ENCODE peak calls at places on chromosome 17, in six cellular contexts. W, Y, V, N, J and T are unnamed samples.

GRCh38 chr17:10105513-10106001 is 92.8 kb downstream of the GAS7 start:
- DNase-seq in N (no peak), V (no peak), W (no peak), Y (no peak), J (no peak), T (no peak)

GRCh38 chr17:82106697-82107305 is 8.8 kb upstream of the FASN start:
- DNase-seq in W (no peak), Y (no peak), N (no peak), J (no peak), V (no peak), T (no peak)

GRCh38 chr17:3221850-3222249 is 14.4 kb downstream of the OR1A1 start:
- DNase-seq in Y (no peak), V (no peak), W (no peak), J (no peak), N (no peak), T (no peak)

GRCh38 chr17:21330436-21331160 is 45.6 kb upstream of the KCNJ12 start:
- DNase-seq in N (no peak), V (no peak), Y (no peak), W (no peak), J (no peak), T (no peak)

GRCh38 chr17:68576811-68577551 is 24.2 kb downstream of the FAM20A start:
- DNase-seq in N (no peak), W (no peak), V (no peak), J (no peak), Y (no peak), T (peak; percentile 71)

GRCh38 chr17:39678340-39679116 is 9.3 kb downstream of the PGAP3 start:
- DNase-seq in J (no peak), W (no peak), V (no peak), N (no peak), Y (no peak), T (no peak)

GRCh38 chr17:1929896-1930750 is 95.0 kb downstream of the RTN4RL1 start:
- DNase-seq in W (no peak), N (no peak), V (no peak), J (no peak), Y (no peak), T (no peak)

GRCh38 chr17:45353047-45353446 is 36.2 kb upstream of the MAP3K14 start:
- DNase-seq in N (no peak), J (no peak), W (no peak), Y (no peak), V (no peak), T (peak; percentile 56)

GRCh38 chr17:2266045-2266864 is 37.3 kb downstream of the SMG6 start:
- DNase-seq in N (no peak), J (no peak), V (no peak), W (no peak), Y (peak; percentile 49), T (no peak)

GRCh38 chr17:13306310-13306962 is 288.6 kb upstream of the ELAC2 start:
- DNase-seq in V (peak; percentile 81), N (peak; percentile 81), J (peak; percentile 60), W (peak; percentile 18), Y (no peak), T (peak; percentile 92)

GRCh38 chr17:77433385-77434135 is 292.8 kb downstream of the SEC14L1 start:
- DNase-seq in Y (no peak), J (peak; percentile 92), N (no peak), W (no peak), V (no peak), T (no peak)

GRCh38 chr17:2707721-2708584 is 3.6 kb downstream of the CLUH start:
- DNase-seq in N (no peak), J (peak; percentile 83), V (peak; percentile 61), Y (no peak), W (peak; percentile 73), T (peak; percentile 31)

GRCh38 chr17:76678330-76678729 is 32.4 kb downstream of the MXRA7 start:
- DNase-seq in W (no peak), J (no peak), Y (no peak), N (no peak), V (no peak), T (peak; percentile 51)

GRCh38 chr17:67947325-67947813 is 48.9 kb downstream of the C17orf58 start:
- DNase-seq in V (no peak), J (no peak), W (no peak), Y (no peak), N (no peak), T (no peak)

GRCh38 chr17:76585048-76585648 is 512 bp downstream of the ST6GALNAC2 start:
- DNase-seq in N (no peak), Y (no peak), V (no peak), J (no peak), W (peak; percentile 35), T (peak; percentile 43)

GRCh38 chr17:47704116-47704515 is 10.2 kb downstream of the TBKBP1 start:
- DNase-seq in Y (no peak), V (no peak), W (no peak), N (no peak), J (no peak), T (peak; percentile 68)

GRCh38 chr17:29747660-29748059 is 124.9 kb upstream of the CORO6 start:
- DNase-seq in N (no peak), W (no peak), J (peak; percentile 50), V (no peak), Y (no peak), T (no peak)

GRCh38 chr17:34424814-34425490 is 61.9 kb upstream of the CCL1 start:
- DNase-seq in Y (no peak), J (no peak), W (peak; percentile 51), N (no peak), V (no peak), T (no peak)

GRCh38 chr17:70945386-70945785 is 776.1 kb downstream of the KCNJ2 start:
- DNase-seq in W (peak; percentile 25), V (no peak), J (no peak), N (no peak), Y (no peak), T (no peak)

GRCh38 chr17:76504117-76504516 is 2.9 kb upstream of the RHBDF2 start:
- DNase-seq in J (no peak), N (no peak), Y (no peak), W (no peak), V (no peak), T (peak; percentile 52)

GRCh38 chr17:50364715-50365114 is 8.3 kb downstream of the MRPL27 start:
- DNase-seq in Y (no peak), J (no peak), V (no peak), W (no peak), N (no peak), T (no peak)

GRCh38 chr17:34755371-34755770 is 176.0 kb downstream of the TMEM132E start:
- DNase-seq in Y (no peak), N (no peak), J (no peak), V (no peak), W (no peak), T (no peak)

GRCh38 chr17:35907266-35907637 is 23.3 kb downstream of the RDM1 start:
- DNase-seq in V (no peak), N (no peak), W (no peak), J (no peak), Y (no peak), T (no peak)

GRCh38 chr17:35903451-35903850 is 23.3 kb upstream of the CCL5 start:
- DNase-seq in Y (no peak), J (no peak), W (no peak), V (no peak), N (no peak), T (no peak)

GRCh38 chr17:35909408-35909807 is 21.2 kb downstream of the RDM1 start:
- DNase-seq in W (no peak), J (no peak), Y (no peak), V (no peak), N (no peak), T (no peak)

GRCh38 chr17:35906559-35907265 is 23.9 kb downstream of the RDM1 start:
- DNase-seq in V (no peak), N (no peak), Y (no peak), J (no peak), W (no peak), T (no peak)

DNA sequence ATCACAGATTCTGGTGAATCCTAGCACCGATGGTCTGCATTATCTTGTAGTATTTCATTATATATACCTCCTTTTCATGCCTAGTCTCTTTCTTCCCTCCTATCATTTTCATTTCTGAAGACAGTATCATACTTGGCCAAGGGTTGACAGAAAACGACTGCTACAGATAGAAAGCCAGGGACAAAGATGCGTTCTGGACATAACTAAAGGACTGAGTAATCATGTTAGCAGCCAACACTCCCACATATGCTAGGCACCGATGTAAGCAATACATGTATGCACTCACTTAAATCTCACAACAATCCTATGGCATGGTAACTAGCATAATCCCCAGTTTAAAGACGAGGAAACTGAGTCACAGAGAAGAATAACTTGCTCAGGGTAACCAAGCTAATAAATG is 22.9 kb downstream of the RDM1 start:
- DNase-seq in V (no peak), J (no peak), Y (no peak), W (no peak), N (no peak), T (no peak)
- TF ChIP-seq MAX in V (no peak), J (no peak), Y (no peak), W (no peak), N (no peak), T (no peak)

DNA sequence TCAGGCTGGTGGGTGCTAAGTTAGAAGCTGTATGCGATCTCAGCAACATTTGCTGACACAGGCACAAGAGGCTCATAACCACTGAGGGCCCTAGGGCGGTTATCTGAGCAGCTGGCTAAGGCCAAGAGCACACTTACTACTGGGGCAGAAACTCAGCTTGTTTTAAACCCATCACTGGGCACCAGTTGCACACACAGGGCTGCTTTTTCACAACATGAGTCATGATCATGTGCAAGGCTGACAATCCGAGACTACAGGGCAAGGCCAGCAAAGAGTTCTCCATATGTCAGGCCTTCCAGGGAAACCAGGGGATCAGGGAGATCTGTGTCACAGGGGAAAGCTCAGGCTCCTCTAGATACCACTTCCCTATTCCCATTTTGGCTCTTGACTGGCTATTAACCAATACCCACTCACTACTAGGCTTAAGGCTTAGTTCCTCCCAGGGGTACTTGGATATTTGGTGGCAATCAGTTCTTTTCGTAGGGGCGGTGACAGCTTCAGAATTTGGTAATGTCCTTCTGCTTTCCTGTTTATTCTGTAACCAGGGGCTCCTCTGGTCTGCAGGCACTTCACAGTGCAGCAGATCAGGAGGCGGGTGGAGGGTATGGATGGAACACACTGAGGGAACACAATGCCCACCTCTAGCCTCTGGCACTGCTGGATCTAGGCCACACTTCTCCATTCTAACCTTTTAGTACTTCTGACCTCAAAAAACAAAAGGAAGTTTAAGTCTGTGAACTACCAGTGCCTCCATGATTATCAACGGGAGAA is 44.9 kb upstream of the ERN1 start:
- DNase-seq in N (no peak), J (no peak), V (no peak), W (no peak), Y (peak; percentile 67), T (peak; percentile 81)
- TF ChIP-seq MAX in N (no peak), J (peak; percentile 64), V (no peak), W (no peak), Y (no peak), T (no peak)

DNA sequence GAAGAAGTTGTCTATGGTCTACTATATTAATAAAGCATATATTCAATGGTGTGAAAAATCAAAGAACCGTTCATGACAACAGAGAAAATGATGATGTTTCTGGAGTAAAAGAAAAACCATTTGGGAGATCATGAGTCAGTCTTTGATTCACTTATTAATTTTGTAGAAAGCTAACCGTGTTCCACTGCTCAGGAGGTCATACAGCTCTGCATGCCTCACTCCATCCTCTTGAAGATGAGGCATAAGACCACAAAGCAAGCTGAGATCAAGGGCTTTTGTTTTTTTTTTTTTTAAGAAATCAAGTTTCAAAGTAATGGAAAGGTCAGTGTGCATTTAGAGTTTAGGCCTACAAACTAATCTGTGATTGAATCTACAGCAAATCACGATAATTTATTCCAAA is 206.4 kb downstream of the CEP112 start:
- DNase-seq in V (no peak), N (no peak), Y (no peak), J (no peak), W (no peak), T (no peak)
- TF ChIP-seq MAX in V (no peak), N (no peak), Y (no peak), J (no peak), W (no peak), T (no peak)

GRCh38 chr17:60230358-60230757 is 80.6 kb downstream of the CA4 start:
- DNase-seq in V (no peak), Y (no peak), W (no peak), J (no peak), N (no peak), T (no peak)
- TF ChIP-seq MAX in V (no peak), Y (no peak), W (no peak), J (no peak), N (no peak), T (no peak)